ENCODE peak calls at places on chromosome 12, in five cellular contexts. One of them, this sample, is unnamed.

GRCh38 chr12:57124259-57124877 is 3.9 kb upstream of the LRP1 start:
- DNase-seq in Panc1: peak
- DNase-seq in A549: peak
- DNase-seq in SK-N-SH: peak
- DNase-seq in HCT116: peak
- DNase-seq in this sample: no peak

GRCh38 chr12:33663000-33663654 is 223.5 kb upstream of the SYT10 start:
- DNase-seq in Panc1: no peak
- DNase-seq in A549: no peak
- DNase-seq in SK-N-SH: no peak
- DNase-seq in HCT116: no peak
- DNase-seq in this sample: no peak

GRCh38 chr12:29700761-29701481 is 82.8 kb downstream of the TMTC1 start:
- DNase-seq in Panc1: no peak
- DNase-seq in A549: no peak
- DNase-seq in SK-N-SH: no peak
- DNase-seq in HCT116: no peak
- DNase-seq in this sample: no peak

GRCh38 chr12:104280703-104281458 is 22.7 kb upstream of the EID3 start:
- DNase-seq in Panc1: no peak
- DNase-seq in A549: peak
- DNase-seq in SK-N-SH: no peak
- DNase-seq in HCT116: peak
- DNase-seq in this sample: no peak

GRCh38 chr12:104360988-104361707 is 57.6 kb downstream of the EID3 start:
- DNase-seq in Panc1: no peak
- DNase-seq in A549: peak
- DNase-seq in SK-N-SH: no peak
- DNase-seq in HCT116: no peak
- DNase-seq in this sample: no peak

GRCh38 chr12:13390381-13390856 is 193.9 kb downstream of the EMP1 start:
- DNase-seq in Panc1: no peak
- DNase-seq in A549: peak
- DNase-seq in SK-N-SH: peak
- DNase-seq in HCT116: peak
- DNase-seq in this sample: no peak

GRCh38 chr12:40996091-40996490 is 192.0 kb upstream of the PDZRN4 start:
- DNase-seq in Panc1: no peak
- DNase-seq in A549: no peak
- DNase-seq in SK-N-SH: no peak
- DNase-seq in HCT116: no peak
- DNase-seq in this sample: no peak

GRCh38 chr12:67356400-67356799 is 87.2 kb downstream of the CAND1 start:
- DNase-seq in Panc1: no peak
- DNase-seq in A549: no peak
- DNase-seq in SK-N-SH: no peak
- DNase-seq in HCT116: no peak
- DNase-seq in this sample: no peak

GRCh38 chr12:11508699-11509098 is 113.3 kb upstream of the PRB2 start:
- DNase-seq in Panc1: no peak
- DNase-seq in A549: no peak
- DNase-seq in SK-N-SH: no peak
- DNase-seq in HCT116: no peak
- DNase-seq in this sample: no peak

GRCh38 chr12:50734409-50735263 is 29.3 kb upstream of the ATF1 start:
- DNase-seq in Panc1: peak
- DNase-seq in A549: peak
- DNase-seq in SK-N-SH: peak
- DNase-seq in HCT116: peak
- DNase-seq in this sample: peak

GRCh38 chr12:39830862-39831520 is 211.4 kb upstream of the ABCD2 start:
- DNase-seq in Panc1: no peak
- DNase-seq in A549: no peak
- DNase-seq in SK-N-SH: no peak
- DNase-seq in HCT116: no peak
- DNase-seq in this sample: no peak

GRCh38 chr12:56377310-56377988 is 14.8 kb upstream of the APOF start:
- DNase-seq in Panc1: no peak
- DNase-seq in A549: peak
- DNase-seq in SK-N-SH: no peak
- DNase-seq in HCT116: peak
- DNase-seq in this sample: no peak

GRCh38 chr12:71719647-71720370 is 33.9 kb downstream of the TMEM19 start:
- DNase-seq in Panc1: no peak
- DNase-seq in A549: no peak
- DNase-seq in SK-N-SH: no peak
- DNase-seq in HCT116: no peak
- DNase-seq in this sample: no peak

GRCh38 chr12:91654087-91654486 is 471.5 kb upstream of the DCN start:
- DNase-seq in Panc1: no peak
- DNase-seq in A549: no peak
- DNase-seq in SK-N-SH: no peak
- DNase-seq in HCT116: no peak
- DNase-seq in this sample: no peak

GRCh38 chr12:123485756-123486155 is 27.8 kb downstream of the SNRNP35 start:
- DNase-seq in Panc1: no peak
- DNase-seq in A549: no peak
- DNase-seq in SK-N-SH: no peak
- DNase-seq in HCT116: no peak
- DNase-seq in this sample: no peak

GRCh38 chr12:104137175-104137901 is 672 bp downstream of the NFYB start:
- DNase-seq in Panc1: no peak
- DNase-seq in A549: peak
- DNase-seq in SK-N-SH: peak
- DNase-seq in HCT116: no peak
- DNase-seq in this sample: peak

GRCh38 chr12:52327086-52327829 is 6.1 kb upstream of the KRT83 start:
- DNase-seq in Panc1: peak
- DNase-seq in A549: peak
- DNase-seq in SK-N-SH: peak
- DNase-seq in HCT116: peak
- DNase-seq in this sample: peak

GRCh38 chr12:122840580-122841513 is 5.6 kb downstream of the HIP1R start:
- DNase-seq in Panc1: no peak
- DNase-seq in A549: no peak
- DNase-seq in SK-N-SH: peak
- DNase-seq in HCT116: no peak
- DNase-seq in this sample: no peak

GRCh38 chr12:108773798-108774788 is 42.8 kb upstream of the CORO1C start:
- DNase-seq in Panc1: no peak
- DNase-seq in A549: peak
- DNase-seq in SK-N-SH: peak
- DNase-seq in HCT116: no peak
- DNase-seq in this sample: peak

GRCh38 chr12:88559772-88560171 is 20.5 kb downstream of the KITLG start:
- DNase-seq in Panc1: no peak
- DNase-seq in A549: peak
- DNase-seq in SK-N-SH: no peak
- DNase-seq in HCT116: no peak
- DNase-seq in this sample: no peak

DNA sequence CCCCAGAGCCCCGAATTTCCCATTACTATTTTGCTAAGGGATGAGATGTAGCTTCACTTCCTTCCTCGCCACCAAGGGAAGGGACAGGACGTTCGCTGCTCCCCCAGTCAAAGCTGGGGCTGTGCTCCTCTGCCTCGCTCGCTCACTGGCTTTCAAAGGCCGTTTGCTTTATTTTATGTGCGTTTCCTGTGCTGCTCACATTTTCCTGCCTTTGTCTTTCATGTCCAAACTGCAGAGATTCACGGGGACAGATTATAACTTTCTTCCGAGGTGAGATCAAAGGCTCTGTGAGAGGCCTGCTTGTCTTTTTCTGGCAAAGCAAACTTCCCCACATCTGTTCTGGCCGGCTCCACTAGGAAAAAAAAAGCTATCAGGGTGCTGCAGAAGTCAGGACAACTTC is 76.0 kb upstream of the FZD10 start:
- DNase-seq in Panc1: no peak
- DNase-seq in A549: no peak
- DNase-seq in SK-N-SH: no peak
- DNase-seq in HCT116: no peak
- DNase-seq in this sample: no peak
- TF ChIP-seq REST in Panc1: no peak
- TF ChIP-seq REST in A549: no peak
- TF ChIP-seq REST in SK-N-SH: no peak
- TF ChIP-seq REST in HCT116: no peak
- TF ChIP-seq REST in this sample: no peak

GRCh38 chr12:65699251-65699650 is 125.0 kb upstream of the HMGA2 start:
- DNase-seq in Panc1: no peak
- DNase-seq in A549: peak
- DNase-seq in SK-N-SH: no peak
- DNase-seq in HCT116: no peak
- DNase-seq in this sample: no peak
- TF ChIP-seq CTCF in Panc1: peak
- TF ChIP-seq CTCF in A549: peak
- TF ChIP-seq CTCF in SK-N-SH: peak
- TF ChIP-seq CTCF in HCT116: peak
- TF ChIP-seq CTCF in this sample: peak

DNA sequence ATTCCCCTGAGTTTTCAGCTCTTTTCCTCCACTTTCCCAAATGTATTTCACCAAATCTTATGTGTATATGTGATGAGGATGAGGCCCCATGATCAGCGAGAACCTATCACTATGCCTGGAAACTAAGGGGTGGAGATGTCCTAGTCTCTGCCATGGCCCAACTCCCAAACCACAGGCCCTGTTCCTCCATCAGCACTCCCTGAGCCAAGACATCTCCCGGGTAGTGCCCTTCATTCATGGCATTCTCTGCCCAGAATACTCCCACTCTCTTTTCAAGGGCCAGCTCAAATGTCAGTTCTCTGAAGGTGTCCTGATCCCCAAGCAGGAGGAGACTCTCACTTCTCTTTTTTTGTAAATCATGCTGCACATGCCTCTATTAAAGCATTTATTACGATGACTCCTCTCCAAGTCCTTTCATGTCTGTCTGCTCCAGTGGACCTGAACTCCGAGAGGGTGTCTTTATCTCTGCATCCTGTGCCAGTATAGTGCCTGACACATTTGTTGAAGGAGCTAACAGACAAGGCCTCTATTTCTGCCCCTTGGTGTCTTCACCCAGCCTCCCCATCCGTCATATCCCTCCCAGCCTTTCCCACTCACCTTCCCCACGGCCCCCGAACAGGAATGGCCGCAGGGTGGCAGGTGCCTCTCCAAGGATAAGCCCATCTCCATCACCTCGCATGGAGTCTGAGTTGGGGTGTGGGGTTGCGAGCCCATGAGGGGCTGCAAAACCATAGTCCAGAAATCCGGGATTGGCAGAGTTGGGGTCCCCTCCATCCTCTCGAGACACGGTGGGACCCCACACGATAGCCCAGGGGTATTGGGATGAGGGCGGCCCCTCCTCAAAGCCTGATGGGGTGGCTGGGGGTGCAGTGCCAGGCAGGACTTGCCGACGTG is 3.7 kb downstream of the PIANP start:
- DNase-seq in Panc1: no peak
- DNase-seq in A549: no peak
- DNase-seq in SK-N-SH: no peak
- DNase-seq in HCT116: no peak
- DNase-seq in this sample: no peak
- TF ChIP-seq REST in Panc1: no peak
- TF ChIP-seq REST in A549: no peak
- TF ChIP-seq REST in SK-N-SH: no peak
- TF ChIP-seq REST in HCT116: no peak
- TF ChIP-seq REST in this sample: no peak

GRCh38 chr12:113655919-113656318 is 184.2 kb upstream of the LHX5 start:
- DNase-seq in Panc1: no peak
- DNase-seq in A549: no peak
- DNase-seq in SK-N-SH: no peak
- DNase-seq in HCT116: no peak
- DNase-seq in this sample: no peak
- TF ChIP-seq CTCF in Panc1: peak
- TF ChIP-seq CTCF in A549: no peak
- TF ChIP-seq CTCF in SK-N-SH: no peak
- TF ChIP-seq CTCF in HCT116: peak
- TF ChIP-seq CTCF in this sample: no peak

GRCh38 chr12:46473634-46474201 is 101.1 kb upstream of the SLC38A2 start:
- DNase-seq in Panc1: no peak
- DNase-seq in A549: peak
- DNase-seq in SK-N-SH: peak
- DNase-seq in HCT116: peak
- DNase-seq in this sample: peak

GRCh38 chr12:46470975-46471374 is 98.4 kb upstream of the SLC38A2 start:
- DNase-seq in Panc1: no peak
- DNase-seq in A549: no peak
- DNase-seq in SK-N-SH: no peak
- DNase-seq in HCT116: peak
- DNase-seq in this sample: no peak

GRCh38 chr12:46472144-46472705 is 99.7 kb upstream of the SLC38A2 start:
- DNase-seq in Panc1: no peak
- DNase-seq in A549: no peak
- DNase-seq in SK-N-SH: no peak
- DNase-seq in HCT116: no peak
- DNase-seq in this sample: no peak

GRCh38 chr12:46471404-46471803 is 98.8 kb upstream of the SLC38A2 start:
- DNase-seq in Panc1: no peak
- DNase-seq in A549: no peak
- DNase-seq in SK-N-SH: no peak
- DNase-seq in HCT116: no peak
- DNase-seq in this sample: no peak

DNA sequence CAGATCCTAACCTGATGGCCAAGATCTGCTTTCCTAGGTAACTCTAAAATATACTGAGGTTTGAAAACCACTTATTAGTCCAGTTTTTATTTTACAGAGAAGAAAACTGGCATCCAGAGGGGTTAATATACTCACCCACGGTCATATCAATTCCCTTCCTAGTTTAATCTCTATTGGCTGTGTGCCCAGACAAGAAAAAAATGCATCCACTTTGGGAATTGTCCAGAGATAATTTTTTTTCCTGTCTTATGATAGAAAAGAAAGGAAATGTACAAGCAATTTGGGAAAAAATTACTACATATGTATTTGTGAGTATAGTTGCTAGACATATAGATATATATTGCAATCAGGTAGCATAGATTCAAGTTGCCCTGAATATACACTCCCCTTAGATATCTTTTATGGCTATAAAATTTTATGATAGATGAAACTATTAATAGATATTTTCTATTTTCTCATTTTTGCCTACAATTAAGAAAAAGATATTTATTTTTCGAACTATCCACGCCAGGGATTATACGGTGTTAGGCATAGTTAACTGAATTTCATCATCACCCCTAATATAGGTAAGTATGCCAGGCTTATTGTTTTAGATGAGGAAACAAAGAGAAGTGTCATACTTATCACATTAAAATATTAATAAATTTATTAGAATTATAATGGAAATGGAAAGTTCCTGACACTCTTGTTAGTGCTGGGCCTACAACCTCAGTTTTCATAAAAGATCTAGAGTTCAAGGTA is 100.5 kb upstream of the SLC38A2 start:
- DNase-seq in Panc1: no peak
- DNase-seq in A549: peak
- DNase-seq in SK-N-SH: peak
- DNase-seq in HCT116: no peak
- DNase-seq in this sample: no peak
- TF ChIP-seq REST in Panc1: no peak
- TF ChIP-seq REST in A549: no peak
- TF ChIP-seq REST in SK-N-SH: no peak
- TF ChIP-seq REST in HCT116: no peak
- TF ChIP-seq REST in this sample: no peak